ENCODE peak calls at places on chromosome 16, in nine cellular contexts. H is body of pancreas, C is IMR-90, P is Peyer's patch, O is ovary, A is pancreas, F is osteoblast, U is AG04450, K is aorta. M is an unnamed sample. For H3K27me3, the result is how much of the 10 kb centered on the place peaks cover.

GRCh38 chr16:88634141-88634993 is 4.0 kb upstream of the IL17C start:
- DNase-seq in H (no peak), C (peak), P (peak), O (peak), A (peak), F (peak), U (no peak), K (peak), M (no peak)

GRCh38 chr16:66188786-66189725 is 177.4 kb upstream of the CDH5 start:
- DNase-seq in H (no peak), C (peak), P (no peak), O (peak), A (no peak), F (no peak), U (peak), K (no peak), M (peak)

GRCh38 chr16:88754912-88755744 is 29.9 kb downstream of the PIEZO1 start:
- DNase-seq in H (no peak), C (peak), P (no peak), O (no peak), A (no peak), F (peak), U (peak), K (no peak), M (no peak)

GRCh38 chr16:19138601-19139000 is 24.8 kb downstream of the ITPRIPL2 start:
- DNase-seq in H (no peak), C (peak), P (peak), O (peak), A (no peak), F (peak), U (peak), K (peak), M (peak)

GRCh38 chr16:83845263-83845662 is 37.5 kb downstream of the HSBP1 start:
- DNase-seq in H (no peak), C (no peak), P (no peak), O (no peak), A (no peak), F (no peak), U (no peak), K (no peak), M (no peak)

GRCh38 chr16:27154573-27155521 is 48.5 kb upstream of the KDM8 start:
- DNase-seq in H (peak), C (peak), P (peak), O (peak), A (peak), F (peak), U (no peak), K (peak), M (peak)

GRCh38 chr16:61323456-61323855 is 712.8 kb downstream of the CDH8 start:
- DNase-seq in H (no peak), C (no peak), P (no peak), O (no peak), A (no peak), F (no peak), U (no peak), K (no peak), M (no peak)

GRCh38 chr16:72467157-72467759 is 295.3 kb upstream of the PMFBP1 start:
- DNase-seq in H (no peak), C (peak), P (no peak), O (no peak), A (no peak), F (no peak), U (peak), K (no peak), M (no peak)

GRCh38 chr16:73151225-73151624 is 103.3 kb upstream of the ZFHX3 start:
- DNase-seq in H (no peak), C (no peak), P (no peak), O (no peak), A (no peak), F (no peak), U (no peak), K (no peak), M (no peak)

GRCh38 chr16:71339481-71340171 is 18.9 kb upstream of the CALB2 start:
- DNase-seq in H (no peak), C (no peak), P (no peak), O (no peak), A (no peak), F (no peak), U (no peak), K (no peak), M (no peak)

GRCh38 chr16:68083861-68084503 is 1.2 kb upstream of the NFATC3 start:
- DNase-seq in H (peak), C (peak), P (no peak), O (peak), A (no peak), F (peak), U (no peak), K (no peak), M (no peak)

GRCh38 chr16:24838554-24839266 is 7.1 kb upstream of the SLC5A11 start:
- DNase-seq in H (no peak), C (peak), P (no peak), O (no peak), A (no peak), F (peak), U (no peak), K (no peak), M (no peak)

GRCh38 chr16:88941051-88941932 is 35.7 kb downstream of the CBFA2T3 start:
- DNase-seq in H (peak), C (no peak), P (peak), O (peak), A (peak), F (no peak), U (no peak), K (peak), M (no peak)

GRCh38 chr16:3095869-3096268 is 3.2 kb downstream of the ZSCAN10 start:
- DNase-seq in H (no peak), C (no peak), P (peak), O (no peak), A (no peak), F (peak), U (no peak), K (peak), M (no peak)

GRCh38 chr16:75566040-75566888 is at the start of gene GABARAPL2:
- DNase-seq in H (peak), C (peak), P (peak), O (peak), A (peak), F (peak), U (no peak), K (peak), M (peak)

GRCh38 chr16:19265531-19265930 is 20.0 kb upstream of the CLEC19A start:
- DNase-seq in H (no peak), C (no peak), P (no peak), O (no peak), A (no peak), F (no peak), U (no peak), K (no peak), M (no peak)

GRCh38 chr16:56029026-56029425 is 153.9 kb upstream of the CES5A start:
- DNase-seq in H (no peak), C (no peak), P (no peak), O (no peak), A (no peak), F (peak), U (no peak), K (no peak), M (no peak)

GRCh38 chr16:72355561-72355960 is 183.6 kb upstream of the PMFBP1 start:
- DNase-seq in H (no peak), C (peak), P (no peak), O (no peak), A (no peak), F (peak), U (no peak), K (no peak), M (no peak)

GRCh38 chr16:77213542-77214108 is 14.4 kb downstream of the SYCE1L start:
- DNase-seq in H (no peak), C (peak), P (no peak), O (peak), A (no peak), F (peak), U (peak), K (no peak), M (no peak)

GRCh38 chr16:31487720-31488629 is 5.1 kb downstream of the SLC5A2 start:
- DNase-seq in H (peak), C (peak), P (peak), O (peak), A (peak), F (peak), U (no peak), K (peak), M (peak)

GRCh38 chr16:17211797-17212196 is 259.0 kb downstream of the XYLT1 start:
- DNase-seq in H (no peak), C (no peak), P (no peak), O (no peak), A (no peak), F (no peak), U (no peak), K (no peak), M (no peak)

GRCh38 chr16:77424841-77425604 is 9.8 kb downstream of the ADAMTS18 start:
- DNase-seq in H (no peak), C (no peak), P (no peak), O (no peak), A (no peak), F (no peak), U (no peak), K (no peak), M (no peak)

GRCh38 chr16:4425378-4426020 is at the start of gene DNAJA3:
- DNase-seq in H (peak), C (peak), P (peak), O (peak), A (peak), F (peak), U (peak), K (peak), M (peak)

GRCh38 chr16:88616320-88616719 is 22.1 kb upstream of the IL17C start:
- DNase-seq in H (peak), C (no peak), P (peak), O (no peak), A (peak), F (peak), U (no peak), K (no peak), M (no peak)

GRCh38 chr16:47787695-47788094 is 326.6 kb downstream of the PHKB start:
- DNase-seq in H (no peak), C (peak), P (no peak), O (no peak), A (no peak), F (no peak), U (no peak), K (no peak), M (no peak)

GRCh38 chr16:12763517-12763916 is 40.2 kb downstream of the CPPED1 start:
- DNase-seq in H (no peak), C (peak), P (no peak), O (no peak), A (no peak), F (no peak), U (no peak), K (no peak), M (no peak)

GRCh38 chr16:67758966-67759365 is 39.9 kb upstream of the GFOD2 start:
- DNase-seq in H (no peak), C (no peak), P (no peak), O (no peak), A (no peak), F (no peak), U (no peak), K (no peak), M (no peak)

GRCh38 chr16:50297301-50298074 is 31.1 kb downstream of the ADCY7 start:
- DNase-seq in H (no peak), C (no peak), P (peak), O (peak), A (peak), F (peak), U (no peak), K (peak), M (no peak)

GRCh38 chr16:12672986-12673385 is 130.7 kb downstream of the CPPED1 start:
- DNase-seq in H (no peak), C (no peak), P (no peak), O (no peak), A (no peak), F (no peak), U (no peak), K (no peak), M (no peak)

GRCh38 chr16:66382171-66382965 is 15.9 kb downstream of the CDH5 start:
- DNase-seq in H (no peak), C (peak), P (no peak), O (no peak), A (no peak), F (no peak), U (peak), K (no peak), M (no peak)

GRCh38 chr16:1159973-1160772 is 7.3 kb downstream of the CACNA1H start:
- DNase-seq in H (peak), C (no peak), P (no peak), O (peak), A (peak), F (peak), U (no peak), K (no peak), M (peak)

GRCh38 chr16:1156983-1157638 is 4.2 kb downstream of the CACNA1H start:
- DNase-seq in H (no peak), C (no peak), P (no peak), O (no peak), A (no peak), F (peak), U (no peak), K (no peak), M (no peak)

GRCh38 chr16:1157639-1158455 is 4.9 kb downstream of the CACNA1H start:
- DNase-seq in H (no peak), C (no peak), P (no peak), O (no peak), A (no peak), F (no peak), U (no peak), K (no peak), M (no peak)

GRCh38 chr16:1159325-1159972 is 6.5 kb downstream of the CACNA1H start:
- DNase-seq in H (no peak), C (no peak), P (no peak), O (peak), A (no peak), F (no peak), U (no peak), K (no peak), M (no peak)

DNA sequence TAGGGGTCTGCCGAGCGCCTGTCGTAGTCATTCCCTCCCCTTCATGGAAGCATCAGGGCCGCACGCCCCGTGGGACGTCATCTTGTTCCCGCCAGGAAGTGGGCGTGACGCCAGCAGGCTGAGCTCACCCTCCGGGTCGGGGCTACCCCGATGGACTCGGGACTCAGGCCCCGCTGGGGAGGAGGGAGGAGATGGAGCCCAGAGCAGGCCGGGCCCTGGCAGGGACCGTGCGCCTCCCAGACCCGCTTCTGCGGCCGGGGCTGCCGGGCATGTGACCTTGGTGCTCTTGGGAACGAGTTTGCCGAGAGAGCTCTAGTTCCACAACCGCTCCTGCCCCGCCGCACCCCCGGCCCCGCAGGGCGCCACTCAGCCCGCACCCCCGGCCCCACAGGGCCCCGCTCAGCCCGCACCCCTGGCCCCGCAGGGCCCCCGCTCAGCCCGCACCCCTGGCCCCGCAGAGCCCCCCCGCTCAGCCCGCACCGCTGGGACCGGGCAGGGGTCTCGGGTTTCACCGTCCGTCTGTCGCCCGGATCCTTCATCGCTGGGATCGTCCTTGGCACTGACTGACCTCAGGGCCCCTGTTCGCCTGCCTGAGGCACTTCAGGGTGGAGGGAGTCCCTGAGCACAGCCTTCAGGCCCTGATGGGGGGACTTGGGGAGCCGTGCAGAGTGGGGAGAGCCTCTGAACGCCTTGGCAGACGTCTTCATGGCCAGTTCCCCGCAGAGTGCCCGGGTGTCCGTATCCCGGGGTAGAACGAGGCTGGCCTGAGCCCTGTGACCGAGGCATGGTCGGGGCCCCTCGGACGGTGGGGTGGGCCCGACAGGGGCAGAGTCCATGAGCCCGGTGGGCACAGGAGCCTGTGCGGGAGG is 5.8 kb downstream of the CACNA1H start:
- DNase-seq in H (peak), C (peak), P (no peak), O (peak), A (no peak), F (peak), U (no peak), K (peak), M (peak)
- H3K27me3 ChIP-seq in H (under half), C (under half), P (under half), O (under half), A (under half), F (under half), U (under half), K (under half), M (under half)

GRCh38 chr16:1147027-1147426 is 5.9 kb upstream of the CACNA1H start:
- DNase-seq in H (no peak), C (no peak), P (no peak), O (no peak), A (no peak), F (no peak), U (no peak), K (no peak), M (no peak)

GRCh38 chr16:1143761-1144450 is 9.0 kb upstream of the CACNA1H start:
- DNase-seq in H (no peak), C (no peak), P (no peak), O (peak), A (no peak), F (no peak), U (no peak), K (no peak), M (no peak)

GRCh38 chr16:1144476-1145382 is 8.2 kb upstream of the CACNA1H start:
- DNase-seq in H (no peak), C (no peak), P (no peak), O (peak), A (no peak), F (no peak), U (no peak), K (no peak), M (no peak)

GRCh38 chr16:1145383-1146100 is 7.4 kb upstream of the CACNA1H start:
- DNase-seq in H (no peak), C (no peak), P (no peak), O (peak), A (no peak), F (no peak), U (no peak), K (no peak), M (no peak)

GRCh38 chr16:1146409-1146808 is 6.5 kb upstream of the CACNA1H start:
- DNase-seq in H (no peak), C (no peak), P (no peak), O (peak), A (no peak), F (no peak), U (no peak), K (no peak), M (no peak)
- H3K27me3 ChIP-seq in H (under half), C (under half), P (under half), O (under half), A (under half), F (under half), U (under half), K (under half), M (under half)

GRCh38 chr16:85463672-85464071 is 149.4 kb upstream of the GSE1 start:
- DNase-seq in H (no peak), C (no peak), P (no peak), O (no peak), A (no peak), F (no peak), U (no peak), K (no peak), M (no peak)
- H3K27me3 ChIP-seq in H (under half), C (under half), P (under half), O (under half), A (under half), F (under half), U (under half), K (under half), M (under half)

GRCh38 chr16:86080982-86081381 is 182.0 kb downstream of the IRF8 start:
- DNase-seq in H (no peak), C (no peak), P (no peak), O (no peak), A (no peak), F (peak), U (no peak), K (no peak), M (no peak)
- H3K27me3 ChIP-seq in H (under half), C (under half), P (under half), O (under half), A (under half), F (under half), U (under half), K (under half), M (under half)

DNA sequence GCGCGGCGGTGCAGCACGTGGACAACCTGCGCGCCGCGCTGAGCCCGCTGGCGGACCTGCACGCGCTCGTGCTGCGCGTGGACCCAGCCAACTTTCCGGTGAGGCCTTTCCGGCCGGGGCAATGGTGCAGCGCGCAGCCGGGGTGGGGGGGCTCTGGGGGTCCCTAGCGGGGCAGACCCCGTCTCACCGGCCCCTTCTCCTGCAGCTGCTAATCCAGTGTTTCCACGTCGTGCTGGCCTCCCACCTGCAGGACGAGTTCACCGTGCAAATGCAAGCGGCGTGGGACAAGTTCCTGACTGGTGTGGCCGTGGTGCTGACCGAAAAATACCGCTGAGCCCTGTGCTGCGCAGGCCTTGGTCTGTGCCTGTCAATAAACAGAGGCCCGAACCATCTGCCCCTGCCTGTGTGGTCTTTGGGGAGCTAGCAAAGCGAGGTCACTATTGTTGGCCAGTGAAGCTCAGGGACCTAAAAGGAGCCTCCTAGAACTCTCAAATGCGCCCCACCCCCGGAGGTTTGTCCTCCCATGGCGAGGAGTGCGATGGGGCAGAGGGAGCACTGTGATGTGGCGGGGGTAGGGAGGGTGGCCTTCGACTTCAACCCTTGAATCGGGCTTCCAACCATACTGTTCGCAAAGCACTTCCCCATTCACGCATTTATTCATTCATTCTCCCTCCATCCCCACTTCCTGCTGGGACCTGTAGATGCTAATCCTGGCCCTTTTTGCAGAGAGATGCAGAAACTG is 768 bp downstream of the HBM start:
- DNase-seq in H (no peak), C (no peak), P (no peak), O (no peak), A (no peak), F (peak), U (no peak), K (no peak), M (no peak)
- H3K27me3 ChIP-seq in H (under half), C (half or more), P (under half), O (under half), A (under half), F (under half), U (under half), K (under half), M (under half)

DNA sequence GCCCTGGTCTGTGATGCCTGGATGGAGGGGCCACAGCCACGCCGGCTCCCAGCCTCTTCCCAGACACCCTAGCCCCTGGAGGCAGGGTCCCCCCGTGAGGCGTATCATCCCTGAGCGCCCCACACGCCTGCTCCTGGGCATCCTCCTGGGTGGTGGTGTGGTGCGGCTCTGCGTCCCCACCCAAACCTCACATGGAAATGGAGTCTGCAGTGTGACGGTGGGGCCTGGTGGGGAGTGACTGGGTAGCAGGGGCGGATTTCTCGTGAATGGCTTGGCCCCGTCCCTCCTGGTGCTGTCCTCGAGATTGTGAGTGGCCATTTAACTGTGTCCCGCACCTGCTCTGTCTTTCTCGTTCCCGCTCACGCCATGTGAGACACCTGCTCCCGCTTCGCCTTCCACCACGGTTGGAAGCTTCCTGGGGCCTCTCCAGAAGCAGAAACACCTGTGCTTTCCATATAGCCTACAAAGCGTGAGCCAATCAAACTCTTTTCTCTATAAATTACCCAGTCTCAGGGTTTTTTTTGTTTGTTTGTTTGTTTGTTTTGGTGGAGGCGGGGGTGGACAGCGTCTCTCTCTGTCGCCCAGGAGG is 5.9 kb upstream of the SSTR5 start:
- DNase-seq in H (no peak), C (no peak), P (no peak), O (no peak), A (no peak), F (no peak), U (no peak), K (no peak), M (no peak)
- H3K27me3 ChIP-seq in H (under half), C (half or more), P (under half), O (under half), A (under half), F (under half), U (under half), K (under half), M (under half)

GRCh38 chr16:86998196-86999001 is 318.8 kb downstream of the C16orf95 start:
- DNase-seq in H (no peak), C (no peak), P (no peak), O (no peak), A (no peak), F (no peak), U (no peak), K (no peak), M (no peak)
- H3K27me3 ChIP-seq in H (under half), C (under half), P (under half), O (under half), A (under half), F (under half), U (under half), K (under half), M (under half)

GRCh38 chr16:54928421-54929089 is 2.1 kb upstream of the IRX5 start:
- DNase-seq in H (peak), C (no peak), P (no peak), O (peak), A (peak), F (peak), U (no peak), K (peak), M (peak)
- H3K27me3 ChIP-seq in H (under half), C (under half), P (under half), O (under half), A (under half), F (under half), U (half or more), K (under half), M (under half)